ENCODE peak calls at places on chromosomes 16 and 17, in seven cellular contexts. O is lung; N is effector memory CD8-positive, alpha-beta T cell; S is RWPE1; Z is C1 segment of cervical spinal cord; F is NCI-H146; M is neural crest cell. T is an unnamed sample.

GRCh38 chr16:81190667-81191066 is 47.8 kb upstream of the BCO1 start:
- DNase-seq in S (no peak), F (no peak), N (no peak), O (no peak), Z (no peak), M (no peak), T (no peak)

GRCh38 chr16:4315185-4316102 is at the start of gene GLIS2:
- DNase-seq in Z (peak; percentile 78), F (peak; percentile 93), N (no peak), M (peak; percentile 66), O (peak; percentile 75), S (peak; percentile 81), T (peak; percentile 87)

GRCh38 chr16:54034684-54035083 is 251.9 kb downstream of the IRX3 start:
- DNase-seq in O (no peak), M (no peak), F (no peak), Z (no peak), S (no peak), N (no peak), T (no peak)

GRCh38 chr17:10171057-10171456 is 27.3 kb downstream of the GAS7 start:
- DNase-seq in Z (peak; percentile 17), O (no peak), F (no peak), M (no peak), S (no peak), N (no peak), T (no peak)

GRCh38 chr17:67488161-67488560 is 111.1 kb downstream of the PITPNC1 start:
- DNase-seq in F (no peak), Z (peak; percentile 28), O (no peak), S (no peak), N (no peak), M (no peak), T (peak; percentile 19)

GRCh38 chr17:29003289-29003688 is 2.5 kb downstream of the SEZ6 start:
- DNase-seq in M (no peak), O (no peak), N (no peak), S (no peak), F (no peak), Z (no peak), T (no peak)

GRCh38 chr16:89314357-89314756 is 96.9 kb downstream of the ZNF778 start:
- DNase-seq in O (no peak), N (no peak), Z (no peak), F (no peak), M (no peak), S (no peak), T (no peak)

GRCh38 chr16:8865145-8865882 is 3.5 kb downstream of the CARHSP1 start:
- DNase-seq in S (no peak), M (no peak), N (no peak), F (no peak), O (no peak), Z (no peak), T (no peak)

GRCh38 chr16:52837251-52837650 is 215.4 kb downstream of the CHD9NB start:
- DNase-seq in O (no peak), M (no peak), N (no peak), Z (no peak), F (no peak), S (peak; percentile 8), T (no peak)

GRCh38 chr17:68733241-68734176 is 132.3 kb upstream of the FAM20A start:
- DNase-seq in N (no peak), F (no peak), S (no peak), Z (no peak), O (no peak), M (no peak), T (peak; percentile 44)

GRCh38 chr16:12425134-12425941 is 378.3 kb downstream of the CPPED1 start:
- DNase-seq in N (no peak), F (no peak), O (no peak), Z (no peak), M (no peak), S (no peak), T (no peak)

GRCh38 chr17:48611681-48612455 is 1.1 kb upstream of the HOXB7 start:
- DNase-seq in S (no peak), O (no peak), Z (no peak), F (peak; percentile 88), M (no peak), N (no peak), T (peak; percentile 72)

GRCh38 chr17:7132511-7133094 is 18.0 kb upstream of the ASGR2 start:
- DNase-seq in Z (no peak), F (no peak), S (no peak), N (peak; percentile 37), M (no peak), O (no peak), T (no peak)

GRCh38 chr17:40295471-40296457 is 8.1 kb downstream of the CDC6 start:
- DNase-seq in Z (no peak), F (peak; percentile 78), M (no peak), N (no peak), S (no peak), O (no peak), T (no peak)

GRCh38 chr17:222172-222571 is 40.7 kb upstream of the DOC2B start:
- DNase-seq in N (no peak), F (no peak), S (no peak), Z (peak; percentile 29), O (no peak), M (no peak), T (no peak)

GRCh38 chr17:3982113-3982512 is 17.9 kb upstream of the ATP2A3 start:
- DNase-seq in Z (no peak), F (no peak), M (no peak), O (no peak), N (no peak), S (no peak), T (no peak)

GRCh38 chr16:79653337-79654000 is 52.9 kb upstream of the MAF start:
- DNase-seq in Z (no peak), N (no peak), O (peak; percentile 43), F (no peak), M (no peak), S (no peak), T (no peak)

GRCh38 chr16:25097304-25097988 is 14.1 kb upstream of the LCMT1 start:
- DNase-seq in N (no peak), O (no peak), S (no peak), M (no peak), Z (no peak), F (no peak), T (no peak)

GRCh38 chr17:68459030-68459376 is 1.7 kb upstream of the WIPI1 start:
- DNase-seq in N (no peak), S (no peak), M (no peak), Z (no peak), F (no peak), O (no peak), T (no peak)

GRCh38 chr17:49545007-49545660 is 30.5 kb upstream of the NXPH3 start:
- DNase-seq in O (no peak), F (no peak), S (no peak), M (no peak), N (no peak), Z (no peak), T (no peak)

GRCh38 chr17:50459081-50459676 is 9.5 kb downstream of the CHAD start:
- DNase-seq in O (peak; percentile 56), S (no peak), N (no peak), M (no peak), Z (no peak), F (no peak), T (peak; percentile 48)

GRCh38 chr17:40069751-40070643 is 7.2 kb downstream of the THRA start:
- DNase-seq in Z (no peak), M (no peak), F (peak; percentile 16), N (peak; percentile 54), S (peak; percentile 42), O (no peak), T (peak; percentile 45)

GRCh38 chr17:19549746-19550623 is 16.3 kb downstream of the SLC47A1 start:
- DNase-seq in Z (no peak), F (no peak), O (no peak), M (no peak), N (no peak), S (no peak), T (no peak)

GRCh38 chr17:50177983-50178834 is 12.4 kb downstream of the SGCA start:
- DNase-seq in M (peak; percentile 52), S (peak; percentile 94), Z (no peak), O (peak; percentile 74), F (peak; percentile 78), N (no peak), T (peak; percentile 100)

T was measured in MG63.